ENCODE peak calls at places on chromosomes 13 and 19, in seven cellular contexts. One of them, this sample, is unnamed.
A peak's percentile ranks its signal among the peaks of the same experiment; 100 is the strongest.

GRCh38 chr19:8252922-8253589 is 43.9 kb downstream of the CERS4 start:
- DNase-seq in HEK293T: peak; percentile 89
- DNase-seq in GM03348: peak; percentile 95
- DNase-seq in stimulated activated CD8-positive, alpha-beta memory T cell treated with anti-CD3 and anti-CD28 coated beads, Interleukin-4, amount 100 ng/mL, for 24 hours: peak; percentile 72
- DNase-seq in activated CD4-positive, alpha-beta T cell treated with anti-CD3 and anti-CD28 coated beads for 48 hours: peak; percentile 90
- DNase-seq in mucosa of descending colon: peak; percentile 88
- DNase-seq in nephron progenitor cell: peak; percentile 95
- DNase-seq in this sample: peak; percentile 81

GRCh38 chr13:109998808-109999528 is 212.6 kb upstream of the IRS2 start:
- DNase-seq in HEK293T: no peak
- DNase-seq in GM03348: peak; percentile 51
- DNase-seq in stimulated activated CD8-positive, alpha-beta memory T cell treated with anti-CD3 and anti-CD28 coated beads, Interleukin-4, amount 100 ng/mL, for 24 hours: no peak
- DNase-seq in activated CD4-positive, alpha-beta T cell treated with anti-CD3 and anti-CD28 coated beads for 48 hours: no peak
- DNase-seq in mucosa of descending colon: no peak
- DNase-seq in nephron progenitor cell: no peak
- DNase-seq in this sample: peak; percentile 84

GRCh38 chr19:6590458-6591319 is at the start of gene CD70:
- DNase-seq in HEK293T: no peak
- DNase-seq in GM03348: peak; percentile 58
- DNase-seq in stimulated activated CD8-positive, alpha-beta memory T cell treated with anti-CD3 and anti-CD28 coated beads, Interleukin-4, amount 100 ng/mL, for 24 hours: no peak
- DNase-seq in activated CD4-positive, alpha-beta T cell treated with anti-CD3 and anti-CD28 coated beads for 48 hours: peak; percentile 70
- DNase-seq in mucosa of descending colon: peak; percentile 14
- DNase-seq in nephron progenitor cell: peak; percentile 54
- DNase-seq in this sample: peak; percentile 38

GRCh38 chr19:46022061-46022430 is 807 bp downstream of the PGLYRP1 start:
- DNase-seq in HEK293T: no peak
- DNase-seq in GM03348: no peak
- DNase-seq in stimulated activated CD8-positive, alpha-beta memory T cell treated with anti-CD3 and anti-CD28 coated beads, Interleukin-4, amount 100 ng/mL, for 24 hours: no peak
- DNase-seq in activated CD4-positive, alpha-beta T cell treated with anti-CD3 and anti-CD28 coated beads for 48 hours: no peak
- DNase-seq in mucosa of descending colon: no peak
- DNase-seq in nephron progenitor cell: no peak
- DNase-seq in this sample: no peak

GRCh38 chr13:84431646-84432045 is 549.4 kb upstream of the SLITRK1 start:
- DNase-seq in HEK293T: no peak
- DNase-seq in GM03348: peak; percentile 19
- DNase-seq in stimulated activated CD8-positive, alpha-beta memory T cell treated with anti-CD3 and anti-CD28 coated beads, Interleukin-4, amount 100 ng/mL, for 24 hours: no peak
- DNase-seq in activated CD4-positive, alpha-beta T cell treated with anti-CD3 and anti-CD28 coated beads for 48 hours: no peak
- DNase-seq in mucosa of descending colon: no peak
- DNase-seq in nephron progenitor cell: no peak
- DNase-seq in this sample: peak; percentile 35

GRCh38 chr19:7534531-7534980 is 961 bp upstream of the PNPLA6 start:
- DNase-seq in HEK293T: peak; percentile 50
- DNase-seq in GM03348: peak; percentile 92
- DNase-seq in stimulated activated CD8-positive, alpha-beta memory T cell treated with anti-CD3 and anti-CD28 coated beads, Interleukin-4, amount 100 ng/mL, for 24 hours: peak; percentile 15
- DNase-seq in activated CD4-positive, alpha-beta T cell treated with anti-CD3 and anti-CD28 coated beads for 48 hours: peak; percentile 59
- DNase-seq in mucosa of descending colon: peak; percentile 62
- DNase-seq in nephron progenitor cell: peak; percentile 58
- DNase-seq in this sample: peak; percentile 86

GRCh38 chr13:113275387-113275786 is 21.7 kb upstream of the LAMP1 start:
- DNase-seq in HEK293T: peak; percentile 39
- DNase-seq in GM03348: peak; percentile 70
- DNase-seq in stimulated activated CD8-positive, alpha-beta memory T cell treated with anti-CD3 and anti-CD28 coated beads, Interleukin-4, amount 100 ng/mL, for 24 hours: peak; percentile 9
- DNase-seq in activated CD4-positive, alpha-beta T cell treated with anti-CD3 and anti-CD28 coated beads for 48 hours: peak; percentile 47
- DNase-seq in mucosa of descending colon: peak; percentile 59
- DNase-seq in nephron progenitor cell: peak; percentile 33
- DNase-seq in this sample: peak; percentile 81

GRCh38 chr19:40611096-40611495 is 9.9 kb downstream of the LTBP4 start:
- DNase-seq in HEK293T: no peak
- DNase-seq in GM03348: no peak
- DNase-seq in stimulated activated CD8-positive, alpha-beta memory T cell treated with anti-CD3 and anti-CD28 coated beads, Interleukin-4, amount 100 ng/mL, for 24 hours: no peak
- DNase-seq in activated CD4-positive, alpha-beta T cell treated with anti-CD3 and anti-CD28 coated beads for 48 hours: no peak
- DNase-seq in mucosa of descending colon: peak; percentile 64
- DNase-seq in nephron progenitor cell: no peak
- DNase-seq in this sample: peak; percentile 77

GRCh38 chr13:100520936-100521765 is 67.4 kb downstream of the GGACT start:
- DNase-seq in HEK293T: peak; percentile 40
- DNase-seq in GM03348: no peak
- DNase-seq in stimulated activated CD8-positive, alpha-beta memory T cell treated with anti-CD3 and anti-CD28 coated beads, Interleukin-4, amount 100 ng/mL, for 24 hours: no peak
- DNase-seq in activated CD4-positive, alpha-beta T cell treated with anti-CD3 and anti-CD28 coated beads for 48 hours: no peak
- DNase-seq in mucosa of descending colon: no peak
- DNase-seq in nephron progenitor cell: peak; percentile 60
- DNase-seq in this sample: no peak

This sample was measured in GM23248.